ENCODE peak calls at places on chromosomes 11 and 22, in six cellular contexts. L, X, O, T, B and J are unnamed samples.
A peak's percentile ranks its signal among the peaks of the same experiment; 100 is the strongest.

GRCh38 chr11:109040303-109040702 is 375.4 kb downstream of the DDX10 start:
- DNase-seq in L (no peak), X (no peak), O (no peak), T (no peak), B (no peak), J (peak; percentile 5)

GRCh38 chr11:2928605-2929510 is at the start of gene PHLDA2:
- DNase-seq in L (peak; percentile 82), X (peak; percentile 76), O (peak; percentile 61), T (no peak), B (peak; percentile 40), J (peak; percentile 43)

GRCh38 chr22:39700565-39700964 is 130.0 kb downstream of the CACNA1I start:
- DNase-seq in L (no peak), X (no peak), O (no peak), T (no peak), B (no peak), J (no peak)

GRCh38 chr22:45779351-45779750 is 107.7 kb downstream of the ATXN10 start:
- DNase-seq in L (no peak), X (no peak), O (no peak), T (no peak), B (no peak), J (no peak)

GRCh38 chr11:102413497-102413896 is 39.1 kb downstream of the TMEM123 start:
- DNase-seq in L (no peak), X (no peak), O (no peak), T (no peak), B (no peak), J (no peak)

GRCh38 chr22:28316014-28316413 is 363.6 kb downstream of the TTC28 start:
- DNase-seq in L (no peak), X (no peak), O (no peak), T (no peak), B (no peak), J (no peak)

GRCh38 chr22:35664955-35665577 is 16.8 kb downstream of the APOL6 start:
- DNase-seq in L (no peak), X (no peak), O (no peak), T (no peak), B (no peak), J (no peak)

GRCh38 chr11:123122341-123122740 is 60.4 kb upstream of the HSPA8 start:
- DNase-seq in L (peak; percentile 71), X (no peak), O (no peak), T (no peak), B (no peak), J (peak; percentile 71)

GRCh38 chr22:48204296-48204695 is 1441.8 kb downstream of the TBC1D22A start:
- DNase-seq in L (no peak), X (no peak), O (no peak), T (no peak), B (no peak), J (no peak)

GRCh38 chr11:19080579-19080993 is 20.1 kb upstream of the MRGPRX2 start:
- DNase-seq in L (peak; percentile 95), X (no peak), O (no peak), T (no peak), B (no peak), J (peak; percentile 86)

GRCh38 chr11:103384652-103385051 is 275.4 kb downstream of the DYNC2H1 start:
- DNase-seq in L (no peak), X (no peak), O (no peak), T (no peak), B (no peak), J (peak; percentile 25)

GRCh38 chr11:526192-526591 is 9.2 kb downstream of the HRAS start:
- DNase-seq in L (no peak), X (no peak), O (no peak), T (no peak), B (no peak), J (no peak)

GRCh38 chr22:37266581-37267127 is 15.7 kb upstream of the CYTH4 start:
- DNase-seq in L (no peak), X (no peak), O (no peak), T (no peak), B (no peak), J (no peak)

GRCh38 chr11:120316880-120317688 is 8.0 kb upstream of the TLCD5 start:
- DNase-seq in L (no peak), X (no peak), O (no peak), T (no peak), B (no peak), J (no peak)

GRCh38 chr11:20154381-20154780 is 5.9 kb downstream of the DBX1 start:
- DNase-seq in L (peak; percentile 37), X (no peak), O (no peak), T (no peak), B (no peak), J (no peak)